ENCODE peak calls at places on chromosomes 5 and 9, in six cellular contexts. One of them, this sample, is unnamed.

GRCh38 chr9:75238311-75238976 is 150.1 kb downstream of the OSTF1 start:
- DNase-seq in fibroblast of gingiva: peak
- DNase-seq in tibial artery: no peak
- DNase-seq in AG09319: peak
- DNase-seq in D341Med: peak
- DNase-seq in heart left ventricle: no peak
- DNase-seq in this sample: peak

GRCh38 chr5:95134326-95134725 is 150.6 kb downstream of the MCTP1 start:
- DNase-seq in heart left ventricle: no peak
- DNase-seq in AG09319: no peak
- DNase-seq in tibial artery: no peak
- DNase-seq in D341Med: no peak
- DNase-seq in fibroblast of gingiva: no peak
- DNase-seq in this sample: no peak

GRCh38 chr9:92328225-92328624 is 2.5 kb downstream of the CENPP start:
- DNase-seq in AG09319: peak
- DNase-seq in D341Med: peak
- DNase-seq in fibroblast of gingiva: peak
- DNase-seq in heart left ventricle: no peak
- DNase-seq in tibial artery: no peak
- DNase-seq in this sample: no peak

GRCh38 chr9:115213777-115214428 is 95.9 kb upstream of the TNC start:
- DNase-seq in D341Med: no peak
- DNase-seq in heart left ventricle: peak
- DNase-seq in tibial artery: no peak
- DNase-seq in fibroblast of gingiva: peak
- DNase-seq in AG09319: no peak
- DNase-seq in this sample: peak

GRCh38 chr5:149254506-149254905 is 17.2 kb upstream of the AFAP1L1 start:
- DNase-seq in fibroblast of gingiva: no peak
- DNase-seq in AG09319: no peak
- DNase-seq in tibial artery: no peak
- DNase-seq in heart left ventricle: no peak
- DNase-seq in D341Med: no peak
- DNase-seq in this sample: no peak

GRCh38 chr9:110977259-110977709 is 61.0 kb downstream of the LPAR1 start:
- DNase-seq in AG09319: no peak
- DNase-seq in fibroblast of gingiva: peak
- DNase-seq in tibial artery: no peak
- DNase-seq in D341Med: no peak
- DNase-seq in heart left ventricle: no peak
- DNase-seq in this sample: no peak

GRCh38 chr9:89743576-89744254 is 138.9 kb downstream of the GADD45G start:
- DNase-seq in AG09319: no peak
- DNase-seq in tibial artery: no peak
- DNase-seq in D341Med: no peak
- DNase-seq in fibroblast of gingiva: no peak
- DNase-seq in heart left ventricle: no peak
- DNase-seq in this sample: no peak

GRCh38 chr5:43802119-43802518 is 199.1 kb downstream of the NNT start:
- DNase-seq in AG09319: no peak
- DNase-seq in D341Med: no peak
- DNase-seq in heart left ventricle: no peak
- DNase-seq in fibroblast of gingiva: peak
- DNase-seq in tibial artery: no peak
- DNase-seq in this sample: no peak

GRCh38 chr5:107254214-107254901 is 416.4 kb downstream of the EFNA5 start:
- DNase-seq in heart left ventricle: no peak
- DNase-seq in fibroblast of gingiva: no peak
- DNase-seq in AG09319: no peak
- DNase-seq in tibial artery: no peak
- DNase-seq in D341Med: no peak
- DNase-seq in this sample: no peak

GRCh38 chr9:78786794-78787193 is 489.9 kb downstream of the PSAT1 start:
- DNase-seq in heart left ventricle: no peak
- DNase-seq in fibroblast of gingiva: no peak
- DNase-seq in tibial artery: no peak
- DNase-seq in AG09319: no peak
- DNase-seq in D341Med: no peak
- DNase-seq in this sample: no peak

GRCh38 chr5:143086851-143087637 is 316.4 kb downstream of the NR3C1 start:
- DNase-seq in D341Med: no peak
- DNase-seq in AG09319: no peak
- DNase-seq in fibroblast of gingiva: peak
- DNase-seq in heart left ventricle: no peak
- DNase-seq in tibial artery: no peak
- DNase-seq in this sample: no peak

GRCh38 chr9:134355158-134355557 is 28.9 kb downstream of the RXRA start:
- DNase-seq in AG09319: no peak
- DNase-seq in D341Med: no peak
- DNase-seq in fibroblast of gingiva: no peak
- DNase-seq in heart left ventricle: no peak
- DNase-seq in tibial artery: no peak
- DNase-seq in this sample: no peak

GRCh38 chr5:127911619-127912018 is 171.9 kb upstream of the SLC12A2 start:
- DNase-seq in D341Med: no peak
- DNase-seq in heart left ventricle: no peak
- DNase-seq in fibroblast of gingiva: no peak
- DNase-seq in AG09319: no peak
- DNase-seq in tibial artery: no peak
- DNase-seq in this sample: no peak

GRCh38 chr5:117833666-117834065 is 1154.7 kb downstream of the DTWD2 start:
- DNase-seq in heart left ventricle: no peak
- DNase-seq in fibroblast of gingiva: no peak
- DNase-seq in tibial artery: no peak
- DNase-seq in AG09319: no peak
- DNase-seq in D341Med: no peak
- DNase-seq in this sample: no peak

GRCh38 chr5:79255786-79256557 is 20.0 kb downstream of the JMY start:
- DNase-seq in D341Med: peak
- DNase-seq in tibial artery: no peak
- DNase-seq in AG09319: no peak
- DNase-seq in fibroblast of gingiva: peak
- DNase-seq in heart left ventricle: no peak
- DNase-seq in this sample: no peak

GRCh38 chr9:35074791-35075190 is 2.4 kb upstream of the VCP start:
- DNase-seq in fibroblast of gingiva: no peak
- DNase-seq in heart left ventricle: no peak
- DNase-seq in tibial artery: peak
- DNase-seq in AG09319: no peak
- DNase-seq in D341Med: no peak
- DNase-seq in this sample: no peak

GRCh38 chr9:88235615-88236014 is 97.3 kb upstream of the SPATA31C2 start:
- DNase-seq in D341Med: no peak
- DNase-seq in heart left ventricle: no peak
- DNase-seq in AG09319: no peak
- DNase-seq in fibroblast of gingiva: no peak
- DNase-seq in tibial artery: no peak
- DNase-seq in this sample: no peak

GRCh38 chr9:121285835-121286687 is 18.1 kb downstream of the GSN start:
- DNase-seq in fibroblast of gingiva: peak
- DNase-seq in heart left ventricle: peak
- DNase-seq in tibial artery: peak
- DNase-seq in D341Med: peak
- DNase-seq in AG09319: no peak
- DNase-seq in this sample: no peak